ENCODE peak calls at places on chromosomes 6 and 20, in six cellular contexts. One of them, this sample, is unnamed. For H4K20me1, the result is how much of the 10 kb centered on the place peaks cover.

GRCh38 chr6:159982726-159983506 is 14.0 kb downstream of the IGF2R start:
- DNase-seq in K562: no peak
- DNase-seq in HepG2: no peak
- DNase-seq in GM12878: no peak
- DNase-seq in HCT116: no peak
- DNase-seq in H1: no peak
- DNase-seq in this sample: no peak

GRCh38 chr6:119979862-119980261 is 630.3 kb upstream of the MAN1A1 start:
- DNase-seq in K562: no peak
- DNase-seq in HepG2: peak
- DNase-seq in GM12878: no peak
- DNase-seq in HCT116: peak
- DNase-seq in H1: no peak
- DNase-seq in this sample: no peak

GRCh38 chr6:3751019-3751729 is at the start of gene PXDC1:
- DNase-seq in K562: no peak
- DNase-seq in HepG2: no peak
- DNase-seq in GM12878: no peak
- DNase-seq in HCT116: no peak
- DNase-seq in H1: peak
- DNase-seq in this sample: no peak

GRCh38 chr6:17584241-17584803 is 15.8 kb upstream of the FAM8A1 start:
- DNase-seq in K562: peak
- DNase-seq in HepG2: peak
- DNase-seq in GM12878: no peak
- DNase-seq in HCT116: peak
- DNase-seq in H1: no peak
- DNase-seq in this sample: peak

GRCh38 chr20:61628901-61629300 is 376.8 kb downstream of the CDH4 start:
- DNase-seq in K562: no peak
- DNase-seq in HepG2: no peak
- DNase-seq in GM12878: no peak
- DNase-seq in HCT116: no peak
- DNase-seq in H1: no peak
- DNase-seq in this sample: peak

GRCh38 chr6:108684809-108685329 is 124.2 kb downstream of the FOXO3 start:
- DNase-seq in K562: peak
- DNase-seq in HepG2: no peak
- DNase-seq in GM12878: no peak
- DNase-seq in HCT116: no peak
- DNase-seq in H1: no peak
- DNase-seq in this sample: peak

GRCh38 chr6:44224154-44224977 is 971 bp downstream of the SLC29A1 start:
- DNase-seq in K562: peak
- DNase-seq in HepG2: no peak
- DNase-seq in GM12878: no peak
- DNase-seq in HCT116: no peak
- DNase-seq in H1: no peak
- DNase-seq in this sample: peak

GRCh38 chr6:141552463-141552862 is 580.3 kb upstream of the GJE1 start:
- DNase-seq in K562: no peak
- DNase-seq in HepG2: peak
- DNase-seq in GM12878: peak
- DNase-seq in HCT116: peak
- DNase-seq in H1: no peak
- DNase-seq in this sample: no peak

GRCh38 chr6:31689249-31690110 is 8.6 kb upstream of the LY6G5C start:
- DNase-seq in K562: no peak
- DNase-seq in HepG2: no peak
- DNase-seq in GM12878: no peak
- DNase-seq in HCT116: no peak
- DNase-seq in H1: peak
- DNase-seq in this sample: peak

GRCh38 chr20:33516882-33517281 is 27.0 kb downstream of the CBFA2T2 start:
- DNase-seq in K562: no peak
- DNase-seq in HepG2: no peak
- DNase-seq in GM12878: no peak
- DNase-seq in HCT116: no peak
- DNase-seq in H1: no peak
- DNase-seq in this sample: no peak

GRCh38 chr6:17988422-17988944 is 1.0 kb upstream of the KIF13A start:
- DNase-seq in K562: no peak
- DNase-seq in HepG2: peak
- DNase-seq in GM12878: no peak
- DNase-seq in HCT116: no peak
- DNase-seq in H1: peak
- DNase-seq in this sample: no peak

GRCh38 chr6:131096786-131097185 is 33.7 kb upstream of the EPB41L2 start:
- DNase-seq in K562: no peak
- DNase-seq in HepG2: no peak
- DNase-seq in GM12878: no peak
- DNase-seq in HCT116: no peak
- DNase-seq in H1: no peak
- DNase-seq in this sample: no peak

GRCh38 chr6:20340459-20340858 is 61.2 kb upstream of the E2F3 start:
- DNase-seq in K562: no peak
- DNase-seq in HepG2: no peak
- DNase-seq in GM12878: no peak
- DNase-seq in HCT116: no peak
- DNase-seq in H1: no peak
- DNase-seq in this sample: no peak

GRCh38 chr6:30814137-30815084 is 69.9 kb upstream of the DDR1 start:
- DNase-seq in K562: peak
- DNase-seq in HepG2: no peak
- DNase-seq in GM12878: no peak
- DNase-seq in HCT116: peak
- DNase-seq in H1: no peak
- DNase-seq in this sample: no peak

GRCh38 chr6:431986-432385 is 40.4 kb downstream of the IRF4 start:
- DNase-seq in K562: no peak
- DNase-seq in HepG2: no peak
- DNase-seq in GM12878: no peak
- DNase-seq in HCT116: no peak
- DNase-seq in H1: no peak
- DNase-seq in this sample: no peak

GRCh38 chr6:147046131-147046530 is 158.1 kb upstream of the STXBP5 start:
- DNase-seq in K562: no peak
- DNase-seq in HepG2: no peak
- DNase-seq in GM12878: no peak
- DNase-seq in HCT116: no peak
- DNase-seq in H1: no peak
- DNase-seq in this sample: no peak

GRCh38 chr6:149566372-149567193 is at the start of gene GINM1:
- DNase-seq in K562: peak
- DNase-seq in HepG2: peak
- DNase-seq in GM12878: no peak
- DNase-seq in HCT116: no peak
- DNase-seq in H1: peak
- DNase-seq in this sample: peak

GRCh38 chr6:130810307-130811030 is 16.7 kb upstream of the SMLR1 start:
- DNase-seq in K562: no peak
- DNase-seq in HepG2: no peak
- DNase-seq in GM12878: no peak
- DNase-seq in HCT116: no peak
- DNase-seq in H1: no peak
- DNase-seq in this sample: peak

GRCh38 chr20:25233016-25233772 is 14.7 kb upstream of the PYGB start:
- DNase-seq in K562: no peak
- DNase-seq in HepG2: peak
- DNase-seq in GM12878: no peak
- DNase-seq in HCT116: no peak
- DNase-seq in H1: no peak
- DNase-seq in this sample: no peak

GRCh38 chr20:37773260-37773825 is 79.5 kb downstream of the CTNNBL1 start:
- DNase-seq in K562: no peak
- DNase-seq in HepG2: no peak
- DNase-seq in GM12878: no peak
- DNase-seq in HCT116: no peak
- DNase-seq in H1: no peak
- DNase-seq in this sample: no peak

GRCh38 chr6:74447013-74447412 is 751.0 kb downstream of the CD109 start:
- DNase-seq in K562: no peak
- DNase-seq in HepG2: no peak
- DNase-seq in GM12878: peak
- DNase-seq in HCT116: peak
- DNase-seq in H1: no peak
- DNase-seq in this sample: no peak

GRCh38 chr6:16832721-16833120 is 71.5 kb upstream of the ATXN1 start:
- DNase-seq in K562: no peak
- DNase-seq in HepG2: no peak
- DNase-seq in GM12878: no peak
- DNase-seq in HCT116: no peak
- DNase-seq in H1: no peak
- DNase-seq in this sample: no peak

GRCh38 chr6:39063520-39063919 is 14.9 kb downstream of the GLP1R start:
- DNase-seq in K562: no peak
- DNase-seq in HepG2: no peak
- DNase-seq in GM12878: no peak
- DNase-seq in HCT116: no peak
- DNase-seq in H1: no peak
- DNase-seq in this sample: no peak

GRCh38 chr6:93468291-93468690 is 48.9 kb upstream of the EPHA7 start:
- DNase-seq in K562: no peak
- DNase-seq in HepG2: no peak
- DNase-seq in GM12878: no peak
- DNase-seq in HCT116: no peak
- DNase-seq in H1: no peak
- DNase-seq in this sample: no peak

GRCh38 chr6:6927437-6928361 is 180.1 kb upstream of the RREB1 start:
- DNase-seq in K562: peak
- DNase-seq in HepG2: no peak
- DNase-seq in GM12878: no peak
- DNase-seq in HCT116: no peak
- DNase-seq in H1: peak
- DNase-seq in this sample: peak

GRCh38 chr20:12358006-12358654 is 440.4 kb downstream of the BTBD3 start:
- DNase-seq in K562: no peak
- DNase-seq in HepG2: no peak
- DNase-seq in GM12878: no peak
- DNase-seq in HCT116: no peak
- DNase-seq in H1: no peak
- DNase-seq in this sample: no peak

GRCh38 chr20:1718604-1719384 is 61.2 kb upstream of the SIRPG start:
- DNase-seq in K562: no peak
- DNase-seq in HepG2: no peak
- DNase-seq in GM12878: no peak
- DNase-seq in HCT116: peak
- DNase-seq in H1: no peak
- DNase-seq in this sample: no peak

GRCh38 chr20:45987108-45987780 is 15.2 kb upstream of the ZNF335 start:
- DNase-seq in K562: peak
- DNase-seq in HepG2: peak
- DNase-seq in GM12878: no peak
- DNase-seq in HCT116: peak
- DNase-seq in H1: peak
- DNase-seq in this sample: peak

GRCh38 chr6:104969785-104970581 is 13.1 kb downstream of the LIN28B start:
- DNase-seq in K562: peak
- DNase-seq in HepG2: peak
- DNase-seq in GM12878: no peak
- DNase-seq in HCT116: no peak
- DNase-seq in H1: no peak
- DNase-seq in this sample: no peak

GRCh38 chr6:7846971-7847818 is 63.4 kb downstream of the TXNDC5 start:
- DNase-seq in K562: no peak
- DNase-seq in HepG2: no peak
- DNase-seq in GM12878: no peak
- DNase-seq in HCT116: no peak
- DNase-seq in H1: no peak
- DNase-seq in this sample: no peak

GRCh38 chr6:125380474-125380873 is 78.7 kb upstream of the HDDC2 start:
- DNase-seq in K562: no peak
- DNase-seq in HepG2: no peak
- DNase-seq in GM12878: no peak
- DNase-seq in HCT116: no peak
- DNase-seq in H1: no peak
- DNase-seq in this sample: no peak

GRCh38 chr20:48652961-48653705 is 174.7 kb downstream of the PREX1 start:
- DNase-seq in K562: no peak
- DNase-seq in HepG2: no peak
- DNase-seq in GM12878: no peak
- DNase-seq in HCT116: no peak
- DNase-seq in H1: no peak
- DNase-seq in this sample: no peak

GRCh38 chr6:19664878-19665715 is 172.1 kb upstream of the ID4 start:
- DNase-seq in K562: no peak
- DNase-seq in HepG2: no peak
- DNase-seq in GM12878: no peak
- DNase-seq in HCT116: no peak
- DNase-seq in H1: no peak
- DNase-seq in this sample: no peak

GRCh38 chr20:44900231-44900854 is 9.5 kb upstream of the PABPC1L start:
- DNase-seq in K562: no peak
- DNase-seq in HepG2: no peak
- DNase-seq in GM12878: no peak
- DNase-seq in HCT116: no peak
- DNase-seq in H1: no peak
- DNase-seq in this sample: no peak
- H4K20me1 ChIP-seq in K562: under half
- H4K20me1 ChIP-seq in HepG2: under half
- H4K20me1 ChIP-seq in GM12878: under half
- H4K20me1 ChIP-seq in HCT116: under half
- H4K20me1 ChIP-seq in H1: under half
- H4K20me1 ChIP-seq in this sample: half or more

GRCh38 chr20:43379239-43379917 is 78.3 kb upstream of the SRSF6 start:
- DNase-seq in K562: no peak
- DNase-seq in HepG2: peak
- DNase-seq in GM12878: no peak
- DNase-seq in HCT116: no peak
- DNase-seq in H1: no peak
- DNase-seq in this sample: no peak
- TF ChIP-seq SIN3A in K562: no peak
- TF ChIP-seq SIN3A in HepG2: no peak
- TF ChIP-seq SIN3A in GM12878: no peak
- TF ChIP-seq SIN3A in HCT116: no peak
- TF ChIP-seq SIN3A in H1: no peak
- TF ChIP-seq SIN3A in this sample: no peak

DNA sequence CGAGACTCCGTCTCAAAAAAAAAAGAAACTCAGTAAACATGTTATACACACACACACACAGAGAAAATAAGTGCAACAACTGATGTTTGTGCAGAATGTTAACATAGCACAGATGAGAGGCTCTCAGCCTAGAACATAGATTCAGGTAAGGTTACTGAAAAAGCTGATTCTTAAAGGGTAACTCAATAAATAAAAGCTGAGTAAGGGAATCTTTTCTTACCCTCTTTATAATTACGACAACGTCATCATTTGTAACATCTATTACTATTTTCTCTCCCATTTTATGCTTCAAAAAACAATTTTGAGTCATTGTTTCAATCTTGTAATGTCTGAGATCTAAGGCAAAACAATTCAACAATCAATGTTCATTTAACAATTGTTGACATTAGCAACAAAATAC is 644.8 kb downstream of the RFPL4B start:
- DNase-seq in K562: no peak
- DNase-seq in HepG2: no peak
- DNase-seq in GM12878: no peak
- DNase-seq in HCT116: no peak
- DNase-seq in H1: no peak
- DNase-seq in this sample: no peak
- H3K4me2 ChIP-seq in K562: no peak
- H3K4me2 ChIP-seq in HepG2: no peak
- H3K4me2 ChIP-seq in GM12878: no peak
- H3K4me2 ChIP-seq in HCT116: no peak
- H3K4me2 ChIP-seq in H1: no peak
- H3K4me2 ChIP-seq in this sample: no peak

GRCh38 chr6:163422574-163422973 is 8.1 kb downstream of the QKI start:
- DNase-seq in K562: no peak
- DNase-seq in HepG2: no peak
- DNase-seq in GM12878: no peak
- DNase-seq in HCT116: no peak
- DNase-seq in H1: no peak
- DNase-seq in this sample: no peak
- H4K20me1 ChIP-seq in K562: under half
- H4K20me1 ChIP-seq in HepG2: half or more
- H4K20me1 ChIP-seq in GM12878: under half
- H4K20me1 ChIP-seq in HCT116: under half
- H4K20me1 ChIP-seq in H1: under half
- H4K20me1 ChIP-seq in this sample: half or more

This sample was measured in SK-N-SH.